ENCODE peak calls at places on chromosome 15, in nine cellular contexts. E is fibroblast of mammary gland, Q is tibial artery, B is lung, M is GM06990, T is mammary epithelial cell, H is gastrocnemius medialis, K is body of pancreas, S is AG10803. R is an unnamed sample.

GRCh38 chr15:78065284-78065872 is 12.1 kb downstream of the TBC1D2B start:
- DNase-seq in T (peak), Q (peak), K (peak), B (peak), E (peak), S (peak), H (peak), M (no peak), R (peak)

GRCh38 chr15:57606048-57606447 is 14.3 kb downstream of the MYZAP start:
- DNase-seq in M (no peak), Q (no peak), H (no peak), E (no peak), K (no peak), B (no peak), S (no peak), T (no peak), R (no peak)

GRCh38 chr15:35934383-35935049 is 388.6 kb upstream of the DPH6 start:
- DNase-seq in M (no peak), K (no peak), Q (no peak), S (no peak), H (no peak), T (no peak), E (no peak), B (no peak), R (no peak)

GRCh38 chr15:60038111-60038521 is 34.0 kb downstream of the FOXB1 start:
- DNase-seq in E (no peak), T (no peak), M (no peak), H (no peak), B (no peak), Q (no peak), S (no peak), K (no peak), R (no peak)

GRCh38 chr15:40363611-40364010 is 5.6 kb downstream of the DISP2 start:
- DNase-seq in K (no peak), E (no peak), S (no peak), B (no peak), T (no peak), M (no peak), Q (no peak), H (no peak), R (no peak)

GRCh38 chr15:70267879-70268278 is 170.2 kb upstream of the TLE3 start:
- DNase-seq in M (no peak), E (peak), K (no peak), Q (no peak), S (peak), T (peak), H (no peak), B (no peak), R (peak)

GRCh38 chr15:30953731-30954378 is 37.6 kb downstream of the MTMR10 start:
- DNase-seq in M (no peak), H (peak), E (peak), T (peak), K (no peak), B (peak), Q (no peak), S (peak), R (peak)

GRCh38 chr15:95468820-95469219 is 861.7 kb upstream of the NR2F2 start:
- DNase-seq in Q (no peak), M (no peak), K (no peak), S (no peak), B (no peak), T (no peak), E (no peak), H (no peak), R (no peak)

GRCh38 chr15:82663186-82663600 is 16.0 kb upstream of the CPEB1 start:
- DNase-seq in S (peak), K (peak), B (no peak), E (peak), Q (no peak), M (no peak), H (no peak), T (peak), R (peak)

DNA sequence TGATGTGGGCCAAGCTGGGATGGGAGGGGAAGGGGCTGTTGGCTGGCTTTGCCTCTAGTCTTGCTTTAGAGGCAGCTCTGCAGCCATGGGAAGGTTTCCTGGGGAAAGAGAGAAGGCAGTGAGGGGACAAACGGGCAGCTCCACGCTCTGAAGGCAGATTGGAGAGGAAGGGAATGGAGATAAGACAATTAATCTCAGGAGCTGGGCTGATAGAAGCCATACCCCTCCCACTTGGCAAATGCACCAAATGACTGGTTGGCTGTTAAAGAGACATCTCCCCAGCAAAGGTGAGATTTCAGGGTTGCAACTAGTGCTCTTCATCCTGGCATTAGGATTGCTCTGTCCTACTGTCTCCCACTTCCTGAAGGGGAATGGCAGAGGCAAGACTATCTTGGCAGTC is 4.7 kb downstream of the RASGRP1 start:
- DNase-seq in Q (no peak), E (no peak), B (no peak), K (no peak), S (no peak), M (no peak), T (no peak), H (no peak), R (no peak)
- H3K4me3 ChIP-seq in Q (no peak), E (no peak), B (no peak), K (no peak), S (no peak), M (no peak), T (no peak), H (no peak), R (no peak)

DNA sequence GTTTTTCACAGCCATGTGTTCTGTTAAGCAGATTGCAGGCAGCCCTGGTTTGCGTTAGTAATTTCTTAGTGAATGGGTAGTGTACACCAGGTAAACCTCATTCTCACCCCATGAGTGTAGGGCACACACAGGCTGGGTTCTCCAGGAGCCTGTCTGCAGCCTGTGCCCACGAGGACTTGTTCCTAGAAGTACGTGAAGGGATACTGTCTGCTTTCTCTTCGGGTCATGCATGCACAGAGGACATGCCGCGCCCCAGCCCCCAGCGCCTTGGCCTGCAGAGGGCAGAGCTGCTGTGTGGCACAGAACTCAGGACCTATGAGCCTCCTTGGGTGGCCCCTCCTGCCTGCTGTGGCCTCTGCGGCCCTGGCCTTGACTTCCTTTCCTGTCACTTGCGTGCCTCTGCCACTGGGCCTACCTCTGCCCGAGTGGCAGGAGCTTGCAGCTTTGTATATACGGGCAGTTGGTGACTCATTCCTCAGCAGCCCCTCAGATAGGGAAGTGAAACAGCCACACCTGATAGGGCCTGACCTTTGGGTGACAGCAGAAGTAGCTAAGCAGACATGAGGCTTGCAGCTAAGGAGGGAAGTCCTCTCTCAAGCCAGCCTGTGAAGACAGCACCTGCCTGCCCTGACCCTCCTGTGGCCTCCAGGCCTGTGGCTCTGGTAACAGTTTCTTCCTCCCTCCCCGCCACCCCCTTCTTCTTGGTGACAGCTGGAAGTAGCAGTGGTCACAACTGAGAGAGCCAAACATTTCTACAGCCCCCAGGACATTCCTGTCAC is 19.5 kb downstream of the PPCDC start:
- DNase-seq in T (peak), K (peak), M (peak), H (no peak), Q (peak), S (peak), E (peak), B (peak), R (peak)
- TF ChIP-seq CTCF in T (peak), K (peak), M (peak), H (peak), Q (peak), S (peak), E (peak), B (peak), R (peak)

GRCh38 chr15:75348034-75348562 is 1.3 kb downstream of the NEIL1 start:
- DNase-seq in E (no peak), Q (no peak), M (no peak), T (no peak), S (no peak), B (no peak), K (no peak), H (no peak), R (no peak)
- H3K4me3 ChIP-seq in E (peak), Q (peak), M (peak), T (peak), S (peak), B (peak), K (peak), H (peak), R (peak)

DNA sequence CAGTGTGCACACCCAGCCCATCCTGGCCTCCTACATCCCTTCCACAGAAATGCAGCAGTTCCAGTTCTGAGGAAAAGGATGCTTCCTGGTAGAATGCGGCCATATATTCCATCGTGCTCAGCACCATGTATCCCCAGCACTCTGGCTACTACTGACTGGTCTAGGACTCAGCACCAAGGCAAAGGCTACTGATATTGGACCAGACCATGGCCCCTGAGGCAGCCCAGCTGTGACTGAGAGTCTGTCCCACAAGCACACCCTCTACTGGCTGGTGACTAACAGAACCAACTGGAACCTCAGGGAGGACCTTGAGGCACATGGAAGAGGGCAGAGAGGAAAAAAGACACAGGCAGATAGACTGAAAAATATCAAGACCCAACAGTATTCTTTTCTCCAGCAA is 30.0 kb downstream of the TARS3 start:
- DNase-seq in S (no peak), K (no peak), H (no peak), M (no peak), B (no peak), T (peak), E (no peak), Q (no peak), R (no peak)
- TF ChIP-seq CTCF in S (no peak), K (no peak), H (no peak), M (peak), B (no peak), T (peak), E (no peak), Q (no peak), R (peak)

GRCh38 chr15:52653451-52653964 is 25.7 kb downstream of the ATOSA start:
- DNase-seq in B (no peak), S (peak), T (peak), H (peak), M (no peak), K (no peak), E (peak), Q (no peak), R (peak)

GRCh38 chr15:52651868-52652267 is 27.3 kb downstream of the ATOSA start:
- DNase-seq in S (peak), K (peak), Q (peak), H (peak), B (peak), T (peak), E (peak), M (peak), R (peak)

GRCh38 chr15:52651114-52651513 is 28.1 kb downstream of the ATOSA start:
- DNase-seq in K (no peak), S (no peak), E (no peak), H (no peak), B (no peak), Q (no peak), M (no peak), T (no peak), R (no peak)

GRCh38 chr15:52652984-52653383 is 26.2 kb downstream of the ATOSA start:
- DNase-seq in H (no peak), K (no peak), E (peak), M (no peak), B (no peak), T (peak), S (peak), Q (no peak), R (peak)

DNA sequence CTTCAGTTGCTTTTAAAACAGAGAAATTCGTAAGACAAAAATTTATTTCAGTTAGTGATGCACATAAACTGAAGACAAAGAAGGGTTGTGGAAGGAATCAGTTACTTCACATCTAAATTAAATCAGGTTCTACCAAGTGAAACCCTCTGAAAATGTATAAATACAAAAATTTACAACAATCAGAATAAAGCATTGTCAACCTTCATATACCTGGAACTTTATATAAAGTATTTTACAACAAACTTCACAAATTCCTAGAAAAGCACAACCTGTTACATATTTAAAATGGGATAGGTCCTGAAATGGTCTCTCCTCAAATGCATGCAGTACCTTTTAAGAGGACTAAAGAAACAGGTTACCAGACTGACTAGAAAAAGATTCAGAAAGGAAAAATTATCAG is 26.9 kb downstream of the ATOSA start:
- DNase-seq in B (no peak), K (no peak), T (no peak), S (no peak), H (no peak), Q (no peak), E (no peak), M (no peak), R (no peak)
- H3K4me3 ChIP-seq in B (no peak), K (no peak), T (peak), S (no peak), H (no peak), Q (no peak), E (no peak), M (no peak), R (no peak)

GRCh38 chr15:44186724-44187123 is 8.3 kb downstream of the FRMD5 start:
- DNase-seq in S (no peak), Q (no peak), E (no peak), T (no peak), K (no peak), M (no peak), H (no peak), B (no peak), R (no peak)

GRCh38 chr15:44194397-44195150 is 497 bp downstream of the FRMD5 start:
- DNase-seq in B (no peak), Q (no peak), K (peak), E (peak), T (peak), S (peak), M (peak), H (no peak), R (peak)

GRCh38 chr15:44193651-44194396 is 1.2 kb downstream of the FRMD5 start:
- DNase-seq in B (no peak), K (no peak), Q (no peak), S (peak), T (peak), H (no peak), M (no peak), E (peak), R (peak)

GRCh38 chr15:44183363-44183762 is 11.7 kb downstream of the FRMD5 start:
- DNase-seq in S (no peak), H (no peak), T (no peak), B (no peak), Q (no peak), E (no peak), M (no peak), K (no peak), R (no peak)

DNA sequence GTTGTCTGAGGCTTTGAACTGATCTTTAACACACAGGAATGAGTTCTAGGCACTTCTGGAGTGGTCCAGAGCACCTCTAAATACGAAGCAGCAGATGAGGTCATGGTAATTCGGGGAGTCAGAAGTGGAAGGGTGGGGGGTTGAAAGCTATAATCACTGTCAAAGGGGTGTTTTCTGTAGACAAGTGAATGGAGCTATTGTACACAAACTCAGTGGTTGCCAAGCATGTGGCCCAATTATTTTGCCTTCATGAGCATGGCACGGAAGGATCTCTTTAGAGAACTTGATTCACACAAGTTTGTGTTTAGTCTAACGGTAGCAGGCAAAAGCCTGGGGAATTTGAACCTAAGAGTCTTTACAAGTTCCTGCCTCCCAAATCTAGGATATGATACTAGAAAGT is 6.3 kb downstream of the FRMD5 start:
- DNase-seq in T (no peak), K (no peak), Q (no peak), M (no peak), S (no peak), B (no peak), H (no peak), E (no peak), R (no peak)
- TF ChIP-seq CTCF in T (no peak), K (no peak), Q (no peak), M (no peak), S (no peak), B (no peak), H (no peak), E (no peak), R (no peak)

R was measured in choroid plexus epithelial cell.